ENCODE peak calls at places on chromosomes 6 and 20, in ten cellular contexts. One of them, this sample, is unnamed.

GRCh38 chr6:19869464-19869863 is 32.3 kb downstream of the ID4 start:
- DNase-seq in PC-3: peak
- DNase-seq in HFF-Myc: no peak
- DNase-seq in CD4-positive, alpha-beta T cell: no peak
- DNase-seq in choroid plexus epithelial cell: no peak
- DNase-seq in cardiac muscle cell: no peak
- DNase-seq in upper lobe of left lung: no peak
- DNase-seq in progenitor cell of endocrine pancreas: no peak
- DNase-seq in foreskin fibroblast: no peak
- DNase-seq in brain microvascular endothelial cell: no peak
- DNase-seq in this sample: no peak

GRCh38 chr6:156564807-156565149 is 212.4 kb upstream of the ARID1B start:
- DNase-seq in PC-3: no peak
- DNase-seq in HFF-Myc: no peak
- DNase-seq in CD4-positive, alpha-beta T cell: no peak
- DNase-seq in choroid plexus epithelial cell: no peak
- DNase-seq in cardiac muscle cell: no peak
- DNase-seq in upper lobe of left lung: no peak
- DNase-seq in progenitor cell of endocrine pancreas: no peak
- DNase-seq in foreskin fibroblast: no peak
- DNase-seq in brain microvascular endothelial cell: no peak
- DNase-seq in this sample: no peak

GRCh38 chr6:160071805-160072687 is 49.6 kb upstream of the SLC22A1 start:
- DNase-seq in PC-3: peak
- DNase-seq in HFF-Myc: no peak
- DNase-seq in CD4-positive, alpha-beta T cell: no peak
- DNase-seq in choroid plexus epithelial cell: peak
- DNase-seq in cardiac muscle cell: peak
- DNase-seq in upper lobe of left lung: no peak
- DNase-seq in progenitor cell of endocrine pancreas: no peak
- DNase-seq in foreskin fibroblast: no peak
- DNase-seq in brain microvascular endothelial cell: no peak
- DNase-seq in this sample: no peak

GRCh38 chr6:169841907-169842606 is 90.6 kb downstream of the ERMARD start:
- DNase-seq in PC-3: no peak
- DNase-seq in HFF-Myc: no peak
- DNase-seq in CD4-positive, alpha-beta T cell: no peak
- DNase-seq in choroid plexus epithelial cell: no peak
- DNase-seq in cardiac muscle cell: no peak
- DNase-seq in upper lobe of left lung: no peak
- DNase-seq in progenitor cell of endocrine pancreas: peak
- DNase-seq in foreskin fibroblast: no peak
- DNase-seq in brain microvascular endothelial cell: no peak
- DNase-seq in this sample: no peak

GRCh38 chr6:41306187-41306854 is 19.8 kb upstream of the TREM1 start:
- DNase-seq in PC-3: peak
- DNase-seq in HFF-Myc: peak
- DNase-seq in CD4-positive, alpha-beta T cell: peak
- DNase-seq in choroid plexus epithelial cell: peak
- DNase-seq in cardiac muscle cell: peak
- DNase-seq in upper lobe of left lung: no peak
- DNase-seq in progenitor cell of endocrine pancreas: peak
- DNase-seq in foreskin fibroblast: peak
- DNase-seq in brain microvascular endothelial cell: peak
- DNase-seq in this sample: no peak

GRCh38 chr20:3727333-3728035 is 5.0 kb upstream of the HSPA12B start:
- DNase-seq in PC-3: peak
- DNase-seq in HFF-Myc: no peak
- DNase-seq in CD4-positive, alpha-beta T cell: no peak
- DNase-seq in choroid plexus epithelial cell: peak
- DNase-seq in cardiac muscle cell: peak
- DNase-seq in upper lobe of left lung: no peak
- DNase-seq in progenitor cell of endocrine pancreas: no peak
- DNase-seq in foreskin fibroblast: peak
- DNase-seq in brain microvascular endothelial cell: no peak
- DNase-seq in this sample: no peak

GRCh38 chr6:26459023-26459810 is 1.5 kb downstream of the BTN2A1 start:
- DNase-seq in PC-3: no peak
- DNase-seq in HFF-Myc: no peak
- DNase-seq in CD4-positive, alpha-beta T cell: no peak
- DNase-seq in choroid plexus epithelial cell: peak
- DNase-seq in cardiac muscle cell: no peak
- DNase-seq in upper lobe of left lung: no peak
- DNase-seq in progenitor cell of endocrine pancreas: no peak
- DNase-seq in foreskin fibroblast: no peak
- DNase-seq in brain microvascular endothelial cell: no peak
- DNase-seq in this sample: no peak

GRCh38 chr6:137820425-137820824 is 46.6 kb upstream of the TNFAIP3 start:
- DNase-seq in PC-3: no peak
- DNase-seq in HFF-Myc: no peak
- DNase-seq in CD4-positive, alpha-beta T cell: no peak
- DNase-seq in choroid plexus epithelial cell: peak
- DNase-seq in cardiac muscle cell: peak
- DNase-seq in upper lobe of left lung: no peak
- DNase-seq in progenitor cell of endocrine pancreas: no peak
- DNase-seq in foreskin fibroblast: no peak
- DNase-seq in brain microvascular endothelial cell: no peak
- DNase-seq in this sample: no peak

GRCh38 chr6:79672631-79673065 is 41.5 kb downstream of the SH3BGRL2 start:
- DNase-seq in PC-3: peak
- DNase-seq in HFF-Myc: peak
- DNase-seq in CD4-positive, alpha-beta T cell: no peak
- DNase-seq in choroid plexus epithelial cell: peak
- DNase-seq in cardiac muscle cell: peak
- DNase-seq in upper lobe of left lung: no peak
- DNase-seq in progenitor cell of endocrine pancreas: no peak
- DNase-seq in foreskin fibroblast: peak
- DNase-seq in brain microvascular endothelial cell: peak
- DNase-seq in this sample: no peak

GRCh38 chr6:36731622-36732310 is 34.1 kb downstream of the RAB44 start:
- DNase-seq in PC-3: no peak
- DNase-seq in HFF-Myc: no peak
- DNase-seq in CD4-positive, alpha-beta T cell: no peak
- DNase-seq in choroid plexus epithelial cell: no peak
- DNase-seq in cardiac muscle cell: no peak
- DNase-seq in upper lobe of left lung: no peak
- DNase-seq in progenitor cell of endocrine pancreas: no peak
- DNase-seq in foreskin fibroblast: no peak
- DNase-seq in brain microvascular endothelial cell: no peak
- DNase-seq in this sample: no peak

GRCh38 chr6:164827537-164827936 is 481.9 kb downstream of the C6orf118 start:
- DNase-seq in PC-3: peak
- DNase-seq in HFF-Myc: no peak
- DNase-seq in CD4-positive, alpha-beta T cell: no peak
- DNase-seq in choroid plexus epithelial cell: no peak
- DNase-seq in cardiac muscle cell: no peak
- DNase-seq in upper lobe of left lung: no peak
- DNase-seq in progenitor cell of endocrine pancreas: no peak
- DNase-seq in foreskin fibroblast: no peak
- DNase-seq in brain microvascular endothelial cell: no peak
- DNase-seq in this sample: no peak

GRCh38 chr6:43269273-43270007 is 26.2 kb downstream of the TTBK1 start:
- DNase-seq in PC-3: no peak
- DNase-seq in HFF-Myc: no peak
- DNase-seq in CD4-positive, alpha-beta T cell: no peak
- DNase-seq in choroid plexus epithelial cell: no peak
- DNase-seq in cardiac muscle cell: no peak
- DNase-seq in upper lobe of left lung: no peak
- DNase-seq in progenitor cell of endocrine pancreas: no peak
- DNase-seq in foreskin fibroblast: no peak
- DNase-seq in brain microvascular endothelial cell: no peak
- DNase-seq in this sample: no peak

GRCh38 chr6:169292340-169293124 is 38.9 kb upstream of the THBS2 start:
- DNase-seq in PC-3: peak
- DNase-seq in HFF-Myc: peak
- DNase-seq in CD4-positive, alpha-beta T cell: no peak
- DNase-seq in choroid plexus epithelial cell: peak
- DNase-seq in cardiac muscle cell: peak
- DNase-seq in upper lobe of left lung: no peak
- DNase-seq in progenitor cell of endocrine pancreas: no peak
- DNase-seq in foreskin fibroblast: peak
- DNase-seq in brain microvascular endothelial cell: peak
- DNase-seq in this sample: no peak

GRCh38 chr20:43755390-43755789 is 28.6 kb upstream of the GTSF1L start:
- DNase-seq in PC-3: peak
- DNase-seq in HFF-Myc: no peak
- DNase-seq in CD4-positive, alpha-beta T cell: no peak
- DNase-seq in choroid plexus epithelial cell: peak
- DNase-seq in cardiac muscle cell: peak
- DNase-seq in upper lobe of left lung: no peak
- DNase-seq in progenitor cell of endocrine pancreas: no peak
- DNase-seq in foreskin fibroblast: peak
- DNase-seq in brain microvascular endothelial cell: peak
- DNase-seq in this sample: no peak

GRCh38 chr20:41245086-41245707 is 72.3 kb downstream of the ZHX3 start:
- DNase-seq in PC-3: no peak
- DNase-seq in HFF-Myc: no peak
- DNase-seq in CD4-positive, alpha-beta T cell: no peak
- DNase-seq in choroid plexus epithelial cell: peak
- DNase-seq in cardiac muscle cell: peak
- DNase-seq in upper lobe of left lung: no peak
- DNase-seq in progenitor cell of endocrine pancreas: no peak
- DNase-seq in foreskin fibroblast: no peak
- DNase-seq in brain microvascular endothelial cell: no peak
- DNase-seq in this sample: no peak
- TF ChIP-seq CTCF in PC-3: no peak
- TF ChIP-seq CTCF in HFF-Myc: no peak
- TF ChIP-seq CTCF in CD4-positive, alpha-beta T cell: no peak
- TF ChIP-seq CTCF in choroid plexus epithelial cell: peak
- TF ChIP-seq CTCF in cardiac muscle cell: no peak
- TF ChIP-seq CTCF in upper lobe of left lung: no peak
- TF ChIP-seq CTCF in progenitor cell of endocrine pancreas: no peak
- TF ChIP-seq CTCF in foreskin fibroblast: no peak
- TF ChIP-seq CTCF in brain microvascular endothelial cell: peak
- TF ChIP-seq CTCF in this sample: no peak

GRCh38 chr6:51753635-51754034 is 333.8 kb downstream of the PKHD1 start:
- DNase-seq in PC-3: peak
- DNase-seq in HFF-Myc: no peak
- DNase-seq in CD4-positive, alpha-beta T cell: no peak
- DNase-seq in choroid plexus epithelial cell: no peak
- DNase-seq in cardiac muscle cell: no peak
- DNase-seq in upper lobe of left lung: peak
- DNase-seq in progenitor cell of endocrine pancreas: peak
- DNase-seq in foreskin fibroblast: no peak
- DNase-seq in brain microvascular endothelial cell: no peak
- DNase-seq in this sample: no peak
- TF ChIP-seq CTCF in PC-3: peak
- TF ChIP-seq CTCF in HFF-Myc: no peak
- TF ChIP-seq CTCF in CD4-positive, alpha-beta T cell: no peak
- TF ChIP-seq CTCF in choroid plexus epithelial cell: no peak
- TF ChIP-seq CTCF in cardiac muscle cell: no peak
- TF ChIP-seq CTCF in upper lobe of left lung: peak
- TF ChIP-seq CTCF in progenitor cell of endocrine pancreas: peak
- TF ChIP-seq CTCF in foreskin fibroblast: no peak
- TF ChIP-seq CTCF in brain microvascular endothelial cell: no peak
- TF ChIP-seq CTCF in this sample: peak

DNA sequence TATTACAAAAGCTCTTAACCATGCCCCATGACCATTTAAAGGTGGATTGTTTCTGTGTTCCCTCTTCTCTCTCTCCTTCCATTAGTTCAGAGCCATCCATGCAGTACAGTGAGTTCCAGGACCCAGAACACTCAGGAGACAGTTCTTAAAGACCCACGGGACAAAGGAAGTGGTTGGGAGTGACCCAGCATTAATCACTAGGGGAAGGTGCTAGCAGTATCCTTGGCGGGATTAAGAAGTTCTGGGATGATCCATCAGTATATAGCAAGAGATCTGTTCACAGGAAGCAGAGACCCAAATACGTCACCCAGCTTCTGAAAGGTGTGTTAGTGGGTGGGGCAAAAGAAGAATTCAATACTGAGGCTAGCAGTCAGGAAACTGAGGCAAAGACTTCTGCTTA is 154.1 kb downstream of the PHF3 start:
- DNase-seq in PC-3: no peak
- DNase-seq in HFF-Myc: no peak
- DNase-seq in CD4-positive, alpha-beta T cell: no peak
- DNase-seq in choroid plexus epithelial cell: no peak
- DNase-seq in cardiac muscle cell: no peak
- DNase-seq in upper lobe of left lung: no peak
- DNase-seq in progenitor cell of endocrine pancreas: no peak
- DNase-seq in foreskin fibroblast: no peak
- DNase-seq in brain microvascular endothelial cell: no peak
- DNase-seq in this sample: no peak
- TF ChIP-seq CTCF in PC-3: no peak
- TF ChIP-seq CTCF in HFF-Myc: no peak
- TF ChIP-seq CTCF in CD4-positive, alpha-beta T cell: no peak
- TF ChIP-seq CTCF in choroid plexus epithelial cell: no peak
- TF ChIP-seq CTCF in cardiac muscle cell: no peak
- TF ChIP-seq CTCF in upper lobe of left lung: no peak
- TF ChIP-seq CTCF in progenitor cell of endocrine pancreas: no peak
- TF ChIP-seq CTCF in foreskin fibroblast: no peak
- TF ChIP-seq CTCF in brain microvascular endothelial cell: no peak
- TF ChIP-seq CTCF in this sample: no peak

GRCh38 chr20:33822423-33822822 is 11.3 kb downstream of the CHMP4B start:
- DNase-seq in PC-3: no peak
- DNase-seq in HFF-Myc: no peak
- DNase-seq in CD4-positive, alpha-beta T cell: no peak
- DNase-seq in choroid plexus epithelial cell: no peak
- DNase-seq in cardiac muscle cell: no peak
- DNase-seq in upper lobe of left lung: no peak
- DNase-seq in progenitor cell of endocrine pancreas: no peak
- DNase-seq in foreskin fibroblast: no peak
- DNase-seq in brain microvascular endothelial cell: no peak
- DNase-seq in this sample: no peak

GRCh38 chr20:33817411-33817810 is 6.3 kb downstream of the CHMP4B start:
- DNase-seq in PC-3: no peak
- DNase-seq in HFF-Myc: no peak
- DNase-seq in CD4-positive, alpha-beta T cell: no peak
- DNase-seq in choroid plexus epithelial cell: no peak
- DNase-seq in cardiac muscle cell: no peak
- DNase-seq in upper lobe of left lung: no peak
- DNase-seq in progenitor cell of endocrine pancreas: no peak
- DNase-seq in foreskin fibroblast: no peak
- DNase-seq in brain microvascular endothelial cell: no peak
- DNase-seq in this sample: no peak

GRCh38 chr20:33821270-33821836 is 10.2 kb downstream of the CHMP4B start:
- DNase-seq in PC-3: peak
- DNase-seq in HFF-Myc: no peak
- DNase-seq in CD4-positive, alpha-beta T cell: no peak
- DNase-seq in choroid plexus epithelial cell: no peak
- DNase-seq in cardiac muscle cell: no peak
- DNase-seq in upper lobe of left lung: no peak
- DNase-seq in progenitor cell of endocrine pancreas: no peak
- DNase-seq in foreskin fibroblast: no peak
- DNase-seq in brain microvascular endothelial cell: no peak
- DNase-seq in this sample: no peak

GRCh38 chr20:33819456-33819855 is 8.3 kb downstream of the CHMP4B start:
- DNase-seq in PC-3: no peak
- DNase-seq in HFF-Myc: no peak
- DNase-seq in CD4-positive, alpha-beta T cell: no peak
- DNase-seq in choroid plexus epithelial cell: no peak
- DNase-seq in cardiac muscle cell: no peak
- DNase-seq in upper lobe of left lung: no peak
- DNase-seq in progenitor cell of endocrine pancreas: no peak
- DNase-seq in foreskin fibroblast: no peak
- DNase-seq in brain microvascular endothelial cell: no peak
- DNase-seq in this sample: no peak

DNA sequence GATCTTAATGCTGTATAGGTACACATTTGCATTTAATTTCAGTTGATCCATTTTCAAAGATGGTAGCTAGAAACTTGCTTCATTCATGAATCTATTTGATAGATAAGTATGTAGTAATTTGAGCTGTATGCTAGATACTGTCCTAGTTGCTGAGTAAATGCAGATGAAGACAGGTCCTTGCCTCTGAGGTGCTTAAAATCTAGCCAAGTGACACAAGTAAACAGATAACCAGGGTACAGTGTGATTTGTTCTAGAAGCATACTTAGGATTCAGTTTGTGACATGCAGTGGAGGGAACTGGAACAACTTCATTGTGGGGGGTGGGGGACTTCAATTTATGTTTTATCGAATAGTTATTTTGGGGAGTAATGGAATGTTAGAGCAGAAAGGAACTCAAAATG is 9.2 kb downstream of the CHMP4B start:
- DNase-seq in PC-3: no peak
- DNase-seq in HFF-Myc: no peak
- DNase-seq in CD4-positive, alpha-beta T cell: no peak
- DNase-seq in choroid plexus epithelial cell: no peak
- DNase-seq in cardiac muscle cell: no peak
- DNase-seq in upper lobe of left lung: no peak
- DNase-seq in progenitor cell of endocrine pancreas: no peak
- DNase-seq in foreskin fibroblast: no peak
- DNase-seq in brain microvascular endothelial cell: no peak
- DNase-seq in this sample: no peak
- TF ChIP-seq CTCF in PC-3: no peak
- TF ChIP-seq CTCF in HFF-Myc: no peak
- TF ChIP-seq CTCF in CD4-positive, alpha-beta T cell: no peak
- TF ChIP-seq CTCF in choroid plexus epithelial cell: no peak
- TF ChIP-seq CTCF in cardiac muscle cell: no peak
- TF ChIP-seq CTCF in upper lobe of left lung: no peak
- TF ChIP-seq CTCF in progenitor cell of endocrine pancreas: no peak
- TF ChIP-seq CTCF in foreskin fibroblast: no peak
- TF ChIP-seq CTCF in brain microvascular endothelial cell: no peak
- TF ChIP-seq CTCF in this sample: no peak